ENCODE peak calls at places on chromosomes 12 and 14, in ten cellular contexts. One of them, this sample, is unnamed. For H3K4me1, the result is how much of the 10 kb centered on the place peaks cover.

GRCh38 chr12:54477259-54477658 is 3.9 kb upstream of the GTSF1 start:
- DNase-seq in HCT116: no peak
- DNase-seq in H9: no peak
- DNase-seq in mammary epithelial cell: no peak
- DNase-seq in neuronal stem cell: no peak
- DNase-seq in endothelial cell of umbilical vein: no peak
- DNase-seq in astrocyte: no peak
- DNase-seq in mesendoderm: no peak
- DNase-seq in GM23248: no peak
- DNase-seq in PC-3: no peak
- DNase-seq in this sample: no peak

GRCh38 chr12:131618303-131618658 is 92.6 kb upstream of the SFSWAP start:
- DNase-seq in mesendoderm: peak
- DNase-seq in neuronal stem cell: peak
- DNase-seq in H9: peak
- DNase-seq in mammary epithelial cell: no peak
- DNase-seq in HCT116: no peak
- DNase-seq in astrocyte: no peak
- DNase-seq in endothelial cell of umbilical vein: no peak
- DNase-seq in GM23248: peak
- DNase-seq in PC-3: peak
- DNase-seq in this sample: no peak

GRCh38 chr14:65225299-65226159 is 123.2 kb upstream of the MAX start:
- DNase-seq in mammary epithelial cell: no peak
- DNase-seq in endothelial cell of umbilical vein: no peak
- DNase-seq in GM23248: no peak
- DNase-seq in PC-3: no peak
- DNase-seq in mesendoderm: no peak
- DNase-seq in astrocyte: no peak
- DNase-seq in HCT116: no peak
- DNase-seq in neuronal stem cell: no peak
- DNase-seq in H9: no peak
- DNase-seq in this sample: no peak

GRCh38 chr12:113862570-113863454 is 103.3 kb downstream of the RBM19 start:
- DNase-seq in astrocyte: peak
- DNase-seq in neuronal stem cell: no peak
- DNase-seq in mesendoderm: peak
- DNase-seq in HCT116: no peak
- DNase-seq in endothelial cell of umbilical vein: peak
- DNase-seq in PC-3: no peak
- DNase-seq in H9: peak
- DNase-seq in GM23248: peak
- DNase-seq in mammary epithelial cell: peak
- DNase-seq in this sample: peak

GRCh38 chr12:29157486-29157946 is 8.4 kb downstream of the FAR2 start:
- DNase-seq in HCT116: no peak
- DNase-seq in neuronal stem cell: no peak
- DNase-seq in PC-3: peak
- DNase-seq in mammary epithelial cell: peak
- DNase-seq in astrocyte: peak
- DNase-seq in mesendoderm: no peak
- DNase-seq in endothelial cell of umbilical vein: peak
- DNase-seq in H9: no peak
- DNase-seq in GM23248: peak
- DNase-seq in this sample: peak

GRCh38 chr14:104931323-104931770 is 6.7 kb downstream of the PLD4 start:
- DNase-seq in mammary epithelial cell: no peak
- DNase-seq in H9: no peak
- DNase-seq in PC-3: no peak
- DNase-seq in mesendoderm: no peak
- DNase-seq in astrocyte: no peak
- DNase-seq in endothelial cell of umbilical vein: no peak
- DNase-seq in GM23248: no peak
- DNase-seq in neuronal stem cell: no peak
- DNase-seq in HCT116: no peak
- DNase-seq in this sample: no peak

GRCh38 chr12:69354561-69355187 is 4.9 kb upstream of the YEATS4 start:
- DNase-seq in endothelial cell of umbilical vein: no peak
- DNase-seq in HCT116: no peak
- DNase-seq in GM23248: no peak
- DNase-seq in H9: no peak
- DNase-seq in mammary epithelial cell: no peak
- DNase-seq in mesendoderm: peak
- DNase-seq in PC-3: no peak
- DNase-seq in neuronal stem cell: no peak
- DNase-seq in astrocyte: no peak
- DNase-seq in this sample: no peak

GRCh38 chr12:45425426-45425825 is 209.5 kb downstream of the ANO6 start:
- DNase-seq in PC-3: no peak
- DNase-seq in neuronal stem cell: no peak
- DNase-seq in mesendoderm: no peak
- DNase-seq in mammary epithelial cell: no peak
- DNase-seq in HCT116: no peak
- DNase-seq in astrocyte: peak
- DNase-seq in GM23248: peak
- DNase-seq in H9: no peak
- DNase-seq in endothelial cell of umbilical vein: no peak
- DNase-seq in this sample: peak

GRCh38 chr12:68100241-68100640 is 59.3 kb downstream of the IFNG start:
- DNase-seq in H9: no peak
- DNase-seq in astrocyte: no peak
- DNase-seq in PC-3: peak
- DNase-seq in mammary epithelial cell: peak
- DNase-seq in mesendoderm: no peak
- DNase-seq in GM23248: no peak
- DNase-seq in neuronal stem cell: no peak
- DNase-seq in HCT116: no peak
- DNase-seq in endothelial cell of umbilical vein: no peak
- DNase-seq in this sample: no peak

GRCh38 chr14:93960108-93960475 is 16.3 kb downstream of the ASB2 start:
- DNase-seq in astrocyte: no peak
- DNase-seq in GM23248: peak
- DNase-seq in mammary epithelial cell: no peak
- DNase-seq in HCT116: no peak
- DNase-seq in neuronal stem cell: no peak
- DNase-seq in mesendoderm: no peak
- DNase-seq in H9: no peak
- DNase-seq in PC-3: no peak
- DNase-seq in endothelial cell of umbilical vein: no peak
- DNase-seq in this sample: peak

GRCh38 chr14:70832536-70833305 is 23.4 kb upstream of the MAP3K9 start:
- DNase-seq in neuronal stem cell: no peak
- DNase-seq in H9: no peak
- DNase-seq in PC-3: peak
- DNase-seq in mesendoderm: no peak
- DNase-seq in GM23248: no peak
- DNase-seq in HCT116: no peak
- DNase-seq in endothelial cell of umbilical vein: no peak
- DNase-seq in astrocyte: peak
- DNase-seq in mammary epithelial cell: no peak
- DNase-seq in this sample: peak

GRCh38 chr12:116204785-116205184 is 72.7 kb downstream of the MED13L start:
- DNase-seq in GM23248: no peak
- DNase-seq in mammary epithelial cell: no peak
- DNase-seq in neuronal stem cell: no peak
- DNase-seq in astrocyte: no peak
- DNase-seq in PC-3: no peak
- DNase-seq in mesendoderm: no peak
- DNase-seq in HCT116: no peak
- DNase-seq in endothelial cell of umbilical vein: no peak
- DNase-seq in H9: no peak
- DNase-seq in this sample: no peak

GRCh38 chr12:124909831-124910560 is 4.5 kb downstream of the UBC start:
- DNase-seq in PC-3: peak
- DNase-seq in mammary epithelial cell: peak
- DNase-seq in astrocyte: peak
- DNase-seq in GM23248: peak
- DNase-seq in endothelial cell of umbilical vein: no peak
- DNase-seq in mesendoderm: no peak
- DNase-seq in neuronal stem cell: no peak
- DNase-seq in H9: no peak
- DNase-seq in HCT116: no peak
- DNase-seq in this sample: peak

GRCh38 chr12:131104464-131105350 is 151.0 kb downstream of the ADGRD1 start:
- DNase-seq in GM23248: peak
- DNase-seq in HCT116: peak
- DNase-seq in mesendoderm: peak
- DNase-seq in endothelial cell of umbilical vein: peak
- DNase-seq in H9: peak
- DNase-seq in PC-3: peak
- DNase-seq in neuronal stem cell: peak
- DNase-seq in mammary epithelial cell: peak
- DNase-seq in astrocyte: peak
- DNase-seq in this sample: peak

DNA sequence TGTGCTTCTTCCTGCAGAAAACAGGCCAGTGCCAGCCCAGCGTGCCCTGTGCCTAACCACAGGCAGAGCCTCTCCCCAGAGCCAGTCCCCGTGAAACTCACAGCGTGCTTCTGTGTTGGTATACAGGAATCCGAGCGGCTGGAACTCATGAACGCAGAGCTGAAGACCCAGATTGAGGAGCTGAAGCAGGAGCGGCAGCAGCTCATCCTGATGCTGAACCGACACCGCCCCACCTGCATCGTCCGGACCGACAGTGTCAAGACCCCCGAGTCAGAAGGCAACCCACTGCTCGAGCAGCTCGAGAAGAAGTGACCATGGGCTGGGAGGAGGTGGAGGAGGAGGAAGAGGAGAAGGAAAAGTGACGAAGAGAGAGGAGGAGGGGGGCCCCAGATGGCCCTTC is 41.3 kb downstream of the JDP2 start:
- DNase-seq in H9: no peak
- DNase-seq in mesendoderm: no peak
- DNase-seq in HCT116: no peak
- DNase-seq in mammary epithelial cell: no peak
- DNase-seq in PC-3: no peak
- DNase-seq in GM23248: no peak
- DNase-seq in astrocyte: no peak
- DNase-seq in endothelial cell of umbilical vein: no peak
- DNase-seq in neuronal stem cell: no peak
- DNase-seq in this sample: no peak
- H3K4me1 ChIP-seq in H9: under half
- H3K4me1 ChIP-seq in mesendoderm: under half
- H3K4me1 ChIP-seq in HCT116: under half
- H3K4me1 ChIP-seq in mammary epithelial cell: under half
- H3K4me1 ChIP-seq in PC-3: under half
- H3K4me1 ChIP-seq in GM23248: under half
- H3K4me1 ChIP-seq in astrocyte: under half
- H3K4me1 ChIP-seq in endothelial cell of umbilical vein: under half
- H3K4me1 ChIP-seq in neuronal stem cell: under half
- H3K4me1 ChIP-seq in this sample: under half

GRCh38 chr12:59452746-59453145 is 143.1 kb upstream of the SLC16A7 start:
- DNase-seq in endothelial cell of umbilical vein: no peak
- DNase-seq in mesendoderm: no peak
- DNase-seq in astrocyte: peak
- DNase-seq in mammary epithelial cell: no peak
- DNase-seq in H9: no peak
- DNase-seq in HCT116: no peak
- DNase-seq in GM23248: peak
- DNase-seq in PC-3: peak
- DNase-seq in neuronal stem cell: no peak
- DNase-seq in this sample: peak
- H3K4me2 ChIP-seq in endothelial cell of umbilical vein: no peak
- H3K4me2 ChIP-seq in mesendoderm: no peak
- H3K4me2 ChIP-seq in astrocyte: peak
- H3K4me2 ChIP-seq in mammary epithelial cell: peak
- H3K4me2 ChIP-seq in H9: no peak
- H3K4me2 ChIP-seq in HCT116: no peak
- H3K4me2 ChIP-seq in GM23248: peak
- H3K4me2 ChIP-seq in PC-3: peak
- H3K4me2 ChIP-seq in neuronal stem cell: no peak
- H3K4me2 ChIP-seq in this sample: peak

DNA sequence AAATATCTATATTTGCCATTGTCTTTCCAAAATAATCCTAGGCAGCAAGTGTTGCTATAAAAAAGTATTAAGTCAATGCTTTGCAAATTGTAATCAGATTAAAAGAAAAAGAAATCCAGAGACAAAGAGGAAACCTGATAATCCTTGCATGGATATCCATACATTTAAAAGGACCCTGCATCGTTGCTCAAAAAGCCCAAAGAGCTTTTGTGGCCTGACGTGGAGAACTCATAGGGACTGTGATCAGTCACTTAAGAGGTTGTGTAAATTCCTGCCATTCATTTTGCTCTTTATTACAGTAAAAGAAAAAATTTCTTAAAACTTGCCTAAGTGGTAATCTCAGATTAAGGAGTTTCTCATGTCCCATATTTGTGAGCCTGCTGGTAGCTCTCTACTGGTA is 392.6 kb downstream of the C12orf75 start:
- DNase-seq in mammary epithelial cell: no peak
- DNase-seq in neuronal stem cell: no peak
- DNase-seq in HCT116: no peak
- DNase-seq in endothelial cell of umbilical vein: no peak
- DNase-seq in mesendoderm: no peak
- DNase-seq in PC-3: no peak
- DNase-seq in astrocyte: no peak
- DNase-seq in H9: no peak
- DNase-seq in GM23248: no peak
- DNase-seq in this sample: no peak
- H3K4me1 ChIP-seq in mammary epithelial cell: under half
- H3K4me1 ChIP-seq in neuronal stem cell: half or more
- H3K4me1 ChIP-seq in HCT116: under half
- H3K4me1 ChIP-seq in endothelial cell of umbilical vein: under half
- H3K4me1 ChIP-seq in mesendoderm: under half
- H3K4me1 ChIP-seq in PC-3: under half
- H3K4me1 ChIP-seq in astrocyte: under half
- H3K4me1 ChIP-seq in H9: under half
- H3K4me1 ChIP-seq in GM23248: under half
- H3K4me1 ChIP-seq in this sample: under half

GRCh38 chr12:7935773-7936581 is at the start of gene SLC2A3:
- DNase-seq in astrocyte: peak
- DNase-seq in HCT116: no peak
- DNase-seq in mesendoderm: peak
- DNase-seq in endothelial cell of umbilical vein: peak
- DNase-seq in GM23248: peak
- DNase-seq in PC-3: no peak
- DNase-seq in neuronal stem cell: peak
- DNase-seq in mammary epithelial cell: peak
- DNase-seq in H9: peak
- DNase-seq in this sample: peak

GRCh38 chr12:7934560-7935463 is 1.2 kb downstream of the SLC2A3 start:
- DNase-seq in endothelial cell of umbilical vein: peak
- DNase-seq in HCT116: no peak
- DNase-seq in mesendoderm: no peak
- DNase-seq in H9: no peak
- DNase-seq in GM23248: peak
- DNase-seq in mammary epithelial cell: no peak
- DNase-seq in neuronal stem cell: no peak
- DNase-seq in astrocyte: no peak
- DNase-seq in PC-3: no peak
- DNase-seq in this sample: no peak

GRCh38 chr12:7935464-7935772 is 569 bp downstream of the SLC2A3 start:
- DNase-seq in PC-3: no peak
- DNase-seq in H9: no peak
- DNase-seq in endothelial cell of umbilical vein: no peak
- DNase-seq in GM23248: peak
- DNase-seq in neuronal stem cell: no peak
- DNase-seq in HCT116: no peak
- DNase-seq in astrocyte: no peak
- DNase-seq in mesendoderm: no peak
- DNase-seq in mammary epithelial cell: no peak
- DNase-seq in this sample: no peak

GRCh38 chr12:7940906-7941305 is 4.9 kb upstream of the SLC2A3 start:
- DNase-seq in HCT116: no peak
- DNase-seq in mammary epithelial cell: no peak
- DNase-seq in GM23248: no peak
- DNase-seq in H9: no peak
- DNase-seq in neuronal stem cell: no peak
- DNase-seq in astrocyte: no peak
- DNase-seq in PC-3: no peak
- DNase-seq in mesendoderm: peak
- DNase-seq in endothelial cell of umbilical vein: no peak
- DNase-seq in this sample: no peak

GRCh38 chr12:7937867-7938506 is 2.0 kb upstream of the SLC2A3 start:
- DNase-seq in HCT116: no peak
- DNase-seq in endothelial cell of umbilical vein: peak
- DNase-seq in GM23248: peak
- DNase-seq in neuronal stem cell: no peak
- DNase-seq in H9: no peak
- DNase-seq in PC-3: no peak
- DNase-seq in mesendoderm: peak
- DNase-seq in mammary epithelial cell: no peak
- DNase-seq in astrocyte: peak
- DNase-seq in this sample: peak
- H3K4me2 ChIP-seq in HCT116: peak
- H3K4me2 ChIP-seq in endothelial cell of umbilical vein: peak
- H3K4me2 ChIP-seq in GM23248: peak
- H3K4me2 ChIP-seq in neuronal stem cell: peak
- H3K4me2 ChIP-seq in H9: no peak
- H3K4me2 ChIP-seq in PC-3: no peak
- H3K4me2 ChIP-seq in mesendoderm: no peak
- H3K4me2 ChIP-seq in mammary epithelial cell: no peak
- H3K4me2 ChIP-seq in astrocyte: peak
- H3K4me2 ChIP-seq in this sample: peak